ENCODE peak calls at places on chromosome 9, in four cellular contexts. J, I, L and V are unnamed samples.

GRCh38 chr9:16099901-16100300 is 547.1 kb downstream of the CCDC171 start:
- DNase-seq in J (no peak), I (no peak), L (no peak), V (no peak)

GRCh38 chr9:118630931-118631595 is 738.2 kb downstream of the BRINP1 start:
- DNase-seq in J (no peak), I (no peak), L (no peak), V (no peak)

GRCh38 chr9:112112519-112112918 is 62.6 kb downstream of the SUSD1 start:
- DNase-seq in J (no peak), I (no peak), L (no peak), V (no peak)

GRCh38 chr9:135670721-135671590 is 7.8 kb downstream of the LCN9 start:
- DNase-seq in J (no peak), I (no peak), L (peak), V (no peak)

GRCh38 chr9:78131969-78132687 is 100.5 kb upstream of the GNAQ start:
- DNase-seq in J (no peak), I (no peak), L (no peak), V (no peak)

GRCh38 chr9:9819886-9820285 is 792.9 kb downstream of the PTPRD start:
- DNase-seq in J (no peak), I (no peak), L (no peak), V (no peak)

GRCh38 chr9:27701029-27701428 is 127.7 kb upstream of the C9orf72 start:
- DNase-seq in J (no peak), I (no peak), L (no peak), V (no peak)

GRCh38 chr9:108671156-108671555 is 184.6 kb downstream of the ACTL7B start:
- DNase-seq in J (no peak), I (peak), L (no peak), V (no peak)

GRCh38 chr9:117487555-117488175 is 72.8 kb upstream of the ASTN2 start:
- DNase-seq in J (peak), I (peak), L (peak), V (peak)

GRCh38 chr9:114899461-114899860 is 30.9 kb downstream of the TNFSF8 start:
- DNase-seq in J (no peak), I (no peak), L (no peak), V (no peak)

GRCh38 chr9:107751522-107752235 is 262.1 kb upstream of the KLF4 start:
- DNase-seq in J (no peak), I (peak), L (no peak), V (no peak)

GRCh38 chr9:78972303-78973002 is 599.3 kb upstream of the TLE4 start:
- DNase-seq in J (no peak), I (no peak), L (no peak), V (no peak)

GRCh38 chr9:133968428-133968827 is 23.7 kb downstream of the VAV2 start:
- DNase-seq in J (no peak), I (no peak), L (no peak), V (no peak)

GRCh38 chr9:136807281-136808074 is at the start of gene RABL6:
- DNase-seq in J (peak), I (peak), L (peak), V (peak)

GRCh38 chr9:91162784-91163440 is 198.8 kb downstream of the AUH start:
- DNase-seq in J (no peak), I (no peak), L (no peak), V (no peak)
- H3K27ac ChIP-seq in J (no peak), I (no peak), L (peak), V (no peak)

DNA sequence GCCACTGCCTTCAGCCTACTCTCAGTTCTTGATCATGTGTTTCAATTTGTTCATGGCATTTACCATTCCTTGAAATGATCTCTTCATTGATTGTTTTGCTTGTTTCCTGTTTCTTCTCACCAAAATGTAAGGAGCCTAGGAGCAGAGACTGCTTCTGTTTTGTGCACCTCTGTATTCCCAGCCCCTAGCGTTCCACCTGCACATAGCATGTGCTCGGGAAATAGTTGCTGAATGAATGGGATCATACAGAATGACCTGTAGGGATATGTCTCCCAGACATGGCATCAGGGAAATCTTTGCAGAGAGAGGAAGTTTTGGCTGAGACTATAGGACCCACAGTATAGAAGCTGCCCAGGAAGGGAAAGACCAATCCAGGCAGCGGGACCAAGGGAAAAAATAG is 6.2 kb upstream of the CERCAM start:
- DNase-seq in J (no peak), I (peak), L (no peak), V (no peak)
- TF ChIP-seq CTCF in J (no peak), I (peak), L (no peak), V (no peak)

DNA sequence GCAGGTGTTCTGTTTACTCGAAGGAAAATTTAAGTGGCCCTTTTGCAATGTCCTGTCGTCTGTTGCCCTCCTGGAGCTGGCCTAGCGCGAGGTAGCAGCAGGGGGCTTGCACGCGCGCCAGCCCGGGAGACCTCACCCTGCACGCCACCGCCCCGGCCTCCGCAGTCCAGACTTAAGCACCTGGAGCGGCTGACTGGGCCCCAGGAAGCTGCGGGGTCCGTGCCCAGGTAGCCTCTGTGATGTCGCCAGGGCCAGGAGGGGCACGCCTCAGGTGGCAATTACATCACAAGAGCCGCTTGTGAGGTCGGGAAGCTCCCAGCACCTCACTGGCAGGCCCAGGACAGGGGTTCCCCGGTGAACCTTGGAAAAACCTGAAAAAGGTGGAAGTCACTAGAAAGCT is at the start of gene SAXO1:
- DNase-seq in J (no peak), I (no peak), L (no peak), V (no peak)
- H3K27ac ChIP-seq in J (no peak), I (no peak), L (no peak), V (no peak)

GRCh38 chr9:73260506-73260905 is 108.8 kb downstream of the ANXA1 start:
- DNase-seq in J (no peak), I (no peak), L (no peak), V (no peak)

GRCh38 chr9:73269430-73270101 is 117.9 kb downstream of the ANXA1 start:
- DNase-seq in J (no peak), I (peak), L (no peak), V (no peak)

GRCh38 chr9:73270967-73271722 is 119.5 kb downstream of the ANXA1 start:
- DNase-seq in J (no peak), I (peak), L (no peak), V (no peak)

GRCh38 chr9:73264636-73265035 is 113.0 kb downstream of the ANXA1 start:
- DNase-seq in J (no peak), I (no peak), L (no peak), V (no peak)

GRCh38 chr9:73265876-73266275 is 114.2 kb downstream of the ANXA1 start:
- DNase-seq in J (no peak), I (no peak), L (no peak), V (no peak)
- TF ChIP-seq CTCF in J (no peak), I (no peak), L (no peak), V (no peak)

DNA sequence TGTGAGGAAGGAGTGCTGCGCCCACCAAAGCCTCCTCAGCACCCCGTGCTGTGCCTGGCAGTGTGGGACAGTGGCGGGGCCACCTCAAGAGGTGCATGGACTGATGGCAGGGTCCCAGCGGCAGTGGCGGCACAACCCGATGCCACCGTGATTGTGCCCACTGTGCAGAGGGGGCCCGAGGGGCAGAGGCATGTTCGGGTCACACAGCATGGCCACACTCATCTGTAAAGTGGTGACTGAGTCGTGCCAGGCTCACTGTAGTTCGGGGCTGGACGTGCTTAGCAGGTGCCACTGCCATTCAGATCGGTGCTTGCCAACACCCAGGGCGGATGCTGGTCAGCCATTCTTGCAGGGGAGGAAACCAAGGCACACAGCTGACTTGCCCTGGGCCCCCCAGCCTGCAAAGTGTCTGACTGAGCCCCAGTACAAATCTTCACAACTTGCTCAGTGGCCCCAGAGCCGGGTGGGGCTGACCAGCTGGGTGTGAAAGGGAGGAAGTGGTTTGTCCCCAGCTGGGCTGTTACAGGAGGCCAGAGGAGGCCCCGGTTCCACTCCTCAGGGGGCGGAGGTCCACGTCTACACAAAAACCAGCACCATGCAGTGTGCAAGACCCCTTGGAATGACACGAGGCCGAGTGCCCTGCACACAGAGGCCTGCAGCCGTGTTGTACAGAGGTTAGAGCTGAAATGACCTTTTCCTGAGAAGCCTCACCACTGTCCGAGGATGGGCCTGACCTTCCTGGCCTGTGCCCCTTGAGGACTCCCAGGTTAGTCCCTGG is 17.8 kb downstream of the FGD3 start:
- DNase-seq in J (peak), I (no peak), L (no peak), V (no peak)
- H3K27ac ChIP-seq in J (peak), I (no peak), L (no peak), V (peak)

GRCh38 chr9:5438301-5439162 is 807 bp upstream of the PLGRKT start:
- DNase-seq in J (no peak), I (no peak), L (no peak), V (no peak)

GRCh38 chr9:5436441-5436840 is 1.3 kb downstream of the PLGRKT start:
- DNase-seq in J (no peak), I (no peak), L (no peak), V (no peak)

GRCh38 chr9:5435912-5436311 is 1.8 kb downstream of the PLGRKT start:
- DNase-seq in J (no peak), I (no peak), L (no peak), V (no peak)

GRCh38 chr9:5440426-5440825 is 2.7 kb upstream of the PLGRKT start:
- DNase-seq in J (no peak), I (no peak), L (no peak), V (no peak)

DNA sequence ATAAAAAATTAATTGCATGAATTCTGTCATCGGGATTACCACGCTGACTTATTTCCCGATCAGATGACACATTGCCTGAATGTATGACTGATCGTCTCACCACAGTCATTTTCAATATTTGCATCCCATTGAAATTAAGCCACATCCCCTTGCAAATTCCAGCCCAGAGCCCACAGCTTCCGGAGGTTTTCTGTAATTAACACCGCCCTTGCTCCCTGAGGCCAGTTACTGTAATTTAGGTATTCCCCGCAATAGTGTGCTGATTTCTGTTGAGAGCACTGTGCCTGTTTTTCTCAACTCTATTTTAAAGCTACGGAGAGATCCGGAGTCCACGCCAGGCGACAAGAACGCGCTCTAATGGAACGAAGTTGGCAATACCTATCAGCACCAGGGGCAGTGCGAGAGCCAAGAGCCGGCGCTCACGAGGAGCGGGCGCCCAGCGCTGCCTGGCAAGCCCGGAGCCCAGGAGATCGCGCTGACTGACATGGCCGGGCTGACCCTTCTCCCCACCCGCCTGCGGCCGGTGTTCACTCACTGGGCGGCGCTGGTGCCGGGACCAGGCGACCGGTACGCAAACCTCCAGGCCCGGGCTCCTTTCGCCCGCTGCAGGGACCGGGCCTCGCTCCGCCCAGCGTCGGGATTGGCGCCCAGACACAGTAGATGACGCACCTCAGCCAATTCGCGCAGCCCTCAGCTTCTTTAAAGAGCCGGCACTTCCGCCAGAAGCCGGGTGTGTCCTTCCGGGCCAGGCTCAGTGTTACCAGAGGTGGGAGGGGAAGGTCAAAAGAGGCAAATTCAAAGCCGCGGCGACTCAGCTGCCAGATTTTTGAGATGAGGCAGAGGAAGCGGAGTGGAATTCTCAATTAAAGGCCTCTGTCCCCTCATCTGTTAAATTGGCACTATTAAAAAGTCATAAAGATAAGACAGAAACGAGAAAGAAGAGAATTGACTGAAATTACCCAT is at the start of gene PLGRKT:
- DNase-seq in J (peak), I (peak), L (peak), V (peak)
- TF ChIP-seq CTCF in J (peak), I (peak), L (peak), V (no peak)